ENCODE peak calls at places on chromosomes 11 and 22, in seven cellular contexts. Q is breast epithelium, B is mesenteric fat pad, S is progenitor cell of endocrine pancreas, M is ACHN, U is substantia nigra, P is pancreas. K is an unnamed sample.

GRCh38 chr11:32312206-32312817 is 123.0 kb downstream of the WT1 start:
- DNase-seq in U (no peak), S (no peak), Q (no peak), M (no peak), B (no peak), P (no peak), K (no peak)

GRCh38 chr11:75779960-75780359 is 11.4 kb downstream of the DGAT2 start:
- DNase-seq in P (no peak), M (no peak), B (no peak), S (no peak), U (no peak), Q (no peak), K (no peak)

GRCh38 chr11:69943066-69943465 is 123.8 kb upstream of the FGF3 start:
- DNase-seq in P (peak; percentile 31), S (no peak), M (no peak), B (no peak), Q (no peak), U (no peak), K (no peak)

GRCh38 chr11:123073343-123074057 is 11.6 kb upstream of the HSPA8 start:
- DNase-seq in P (no peak), M (no peak), B (peak; percentile 76), U (no peak), S (no peak), Q (no peak), K (no peak)

GRCh38 chr22:40352763-40353162 is 6.5 kb downstream of the ADSL start:
- DNase-seq in S (no peak), U (no peak), M (no peak), P (no peak), B (no peak), Q (no peak), K (no peak)

GRCh38 chr11:117861151-117862018 is 15.1 kb downstream of the FXYD6 start:
- DNase-seq in U (no peak), Q (no peak), B (peak; percentile 57), M (no peak), P (peak; percentile 33), S (no peak), K (no peak)

GRCh38 chr11:12258451-12258850 is 118.9 kb upstream of the PARVA start:
- DNase-seq in Q (no peak), P (no peak), U (no peak), S (no peak), B (no peak), M (no peak), K (no peak)

GRCh38 chr11:36564376-36565032 is 3.3 kb upstream of the RAG1 start:
- DNase-seq in S (peak; percentile 18), Q (no peak), M (peak; percentile 54), B (no peak), U (peak; percentile 12), P (no peak), K (peak; percentile 87)

GRCh38 chr11:86346513-86346912 is 28.2 kb upstream of the CCDC81 start:
- DNase-seq in M (no peak), P (no peak), S (no peak), B (no peak), Q (no peak), U (no peak), K (no peak)

GRCh38 chr11:64035581-64035980 is at the start of gene FLRT1:
- DNase-seq in P (no peak), Q (no peak), U (no peak), M (no peak), S (no peak), B (no peak), K (no peak)

GRCh38 chr11:118142809-118143208 is 9.8 kb downstream of the SCN4B start:
- DNase-seq in Q (no peak), M (no peak), U (no peak), B (peak; percentile 62), P (no peak), S (no peak), K (peak; percentile 46)

GRCh38 chr11:57800444-57801184 is 39.0 kb downstream of the CTNND1 start:
- DNase-seq in M (peak; percentile 63), B (no peak), S (no peak), Q (peak; percentile 50), P (no peak), U (no peak), K (peak; percentile 93)

GRCh38 chr11:2885676-2886081 is at the start of gene CDKN1C:
- DNase-seq in Q (peak; percentile 88), S (peak; percentile 83), B (peak; percentile 95), U (peak; percentile 80), M (peak; percentile 65), P (peak; percentile 91), K (peak; percentile 84)